ENCODE peak calls at places on chromosome 19, in four cellular contexts. N is tibial nerve, K is GDM1, I is NCI-H345. B is an unnamed sample.

GRCh38 chr19:42032428-42032827 is 37.6 kb downstream of the GRIK5 start:
- DNase-seq in I (peak), N (no peak), K (no peak), B (peak)

GRCh38 chr19:6963937-6964336 is 57.3 kb downstream of the MBD3L2B start:
- DNase-seq in N (no peak), K (no peak), I (no peak), B (no peak)

GRCh38 chr19:6209233-6209632 is 70.5 kb downstream of the MLLT1 start:
- DNase-seq in N (no peak), K (no peak), I (no peak), B (no peak)

GRCh38 chr19:10713317-10713716 is 4.6 kb upstream of the DNM2 start:
- DNase-seq in I (no peak), N (no peak), K (no peak), B (no peak)

GRCh38 chr19:2949939-2950285 is 5.1 kb upstream of the ZNF77 start:
- DNase-seq in N (no peak), K (no peak), I (no peak), B (no peak)

GRCh38 chr19:996051-996838 is 4.0 kb upstream of the GRIN3B start:
- DNase-seq in K (no peak), N (no peak), I (peak), B (peak)

GRCh38 chr19:24140099-24140498 is 53.1 kb downstream of the ZNF254 start:
- DNase-seq in N (no peak), K (no peak), I (peak), B (no peak)

GRCh38 chr19:907183-907853 is 5.7 kb downstream of the R3HDM4 start:
- DNase-seq in N (no peak), I (no peak), K (peak), B (no peak)

GRCh38 chr19:7748756-7749155 is 1.4 kb upstream of the CD209 start:
- DNase-seq in K (no peak), I (no peak), N (no peak), B (no peak)

GRCh38 chr19:36418287-36419001 is at the start of gene ZFP82:
- DNase-seq in K (peak), N (peak), I (peak), B (peak)

GRCh38 chr19:48461651-48461981 is 6.2 kb downstream of the KCNJ14 start:
- DNase-seq in N (no peak), I (no peak), K (no peak), B (no peak)

GRCh38 chr19:10831980-10832658 is 3.9 kb downstream of the TMED1 start:
- DNase-seq in I (no peak), K (no peak), N (no peak), B (no peak)

GRCh38 chr19:18086590-18087138 is at the start of gene IL12RB1:
- DNase-seq in N (no peak), K (no peak), I (no peak), B (no peak)

GRCh38 chr19:45952691-45953505 is 20.8 kb downstream of the NOVA2 start:
- DNase-seq in I (no peak), N (no peak), K (peak), B (no peak)

GRCh38 chr19:4278010-4278409 is 1.1 kb upstream of the SHD start:
- DNase-seq in I (no peak), N (no peak), K (no peak), B (no peak)

GRCh38 chr19:6736917-6737283 is 480 bp downstream of the GPR108 start:
- DNase-seq in I (no peak), N (no peak), K (no peak), B (no peak)

GRCh38 chr19:11261902-11262839 is at the start of gene DOCK6:
- DNase-seq in N (no peak), I (no peak), K (no peak), B (no peak)

GRCh38 chr19:39637891-39638290 is 17.8 kb upstream of the LGALS16 start:
- DNase-seq in I (no peak), N (no peak), K (no peak), B (no peak)

GRCh38 chr19:3760871-3761361 is 576 bp downstream of the APBA3 start:
- DNase-seq in K (no peak), N (no peak), I (no peak), B (no peak)

GRCh38 chr19:41136636-41137035 is 22.4 kb downstream of the CYP2F1 start:
- DNase-seq in I (no peak), K (no peak), N (no peak), B (no peak)

GRCh38 chr19:18475762-18476331 is 37.9 kb upstream of the ISYNA1 start:
- DNase-seq in K (no peak), N (no peak), I (no peak), B (no peak)

GRCh38 chr19:16200776-16201391 is 3.2 kb downstream of the AP1M1 start:
- DNase-seq in K (no peak), I (no peak), N (no peak), B (no peak)

GRCh38 chr19:24029941-24030636 is 56.9 kb upstream of the ZNF254 start:
- DNase-seq in I (peak), K (no peak), N (no peak), B (no peak)

GRCh38 chr19:4914736-4915501 is 5.6 kb downstream of the UHRF1 start:
- DNase-seq in K (no peak), I (no peak), N (no peak), B (no peak)

GRCh38 chr19:27793644-27794443 is 1419.1 kb downstream of the UQCRFS1 start:
- DNase-seq in I (peak), N (peak), K (peak), B (peak)

GRCh38 chr19:19997656-19998268 is 41.5 kb downstream of the ZNF682 start:
- DNase-seq in N (no peak), I (no peak), K (no peak), B (no peak)

GRCh38 chr19:6061420-6062130 is 48.7 kb downstream of the RFX2 start:
- DNase-seq in N (no peak), K (no peak), I (no peak), B (no peak)

GRCh38 chr19:4390017-4390861 is 10.1 kb downstream of the SH3GL1 start:
- DNase-seq in K (no peak), I (peak), N (no peak), B (no peak)

GRCh38 chr19:29687244-29687896 is 22.1 kb downstream of the PLEKHF1 start:
- DNase-seq in I (no peak), K (no peak), N (no peak), B (no peak)

GRCh38 chr19:56314018-56314583 is 538 bp downstream of the ZSCAN5A start:
- DNase-seq in N (no peak), I (peak), K (no peak), B (no peak)

GRCh38 chr19:15563325-15563794 is 51.7 kb upstream of the CYP4F8 start:
- DNase-seq in I (peak), N (no peak), K (no peak), B (peak)